ENCODE peak calls at places on chromosomes 7 and 10, in ten cellular contexts. F is left colon, R is epithelial cell of esophagus, M is NB4, U is heart right ventricle, E is occipital lobe, Z is GM13976, X is NCI-H2029 treated with DMSO at 0.1 percent for 48 hours, H is left lung, Q is pancreas. B is an unnamed sample.
A peak's percentile ranks its signal among the peaks of the same experiment; 100 is the strongest.

GRCh38 chr10:42998481-42999384 is 78.1 kb upstream of the RET start:
- DNase-seq in F (no peak), R (no peak), M (no peak), U (no peak), E (no peak), Z (peak; percentile 15), X (no peak), H (peak; percentile 48), Q (no peak), B (no peak)

GRCh38 chr7:94264756-94265155 is 129.9 kb upstream of the COL1A2 start:
- DNase-seq in F (no peak), R (no peak), M (no peak), U (no peak), E (no peak), Z (no peak), X (no peak), H (no peak), Q (no peak), B (no peak)

GRCh38 chr10:79425074-79425532 is 20.3 kb downstream of the ZCCHC24 start:
- DNase-seq in F (no peak), R (no peak), M (no peak), U (no peak), E (no peak), Z (no peak), X (no peak), H (peak; percentile 71), Q (no peak), B (no peak)

GRCh38 chr10:58464956-58465355 is 47.7 kb upstream of the BICC1 start:
- DNase-seq in F (no peak), R (no peak), M (no peak), U (no peak), E (no peak), Z (no peak), X (no peak), H (no peak), Q (no peak), B (no peak)

GRCh38 chr7:126790763-126791162 is 462.0 kb downstream of the GRM8 start:
- DNase-seq in F (no peak), R (no peak), M (no peak), U (no peak), E (no peak), Z (no peak), X (no peak), H (no peak), Q (no peak), B (no peak)

GRCh38 chr7:123154231-123154860 is 45.4 kb downstream of the SLC13A1 start:
- DNase-seq in F (peak; percentile 48), R (peak; percentile 92), M (peak; percentile 79), U (peak; percentile 72), E (peak; percentile 36), Z (peak; percentile 13), X (peak; percentile 83), H (no peak), Q (peak; percentile 67), B (peak; percentile 32)

GRCh38 chr7:105261689-105262088 is 127.0 kb downstream of the SRPK2 start:
- DNase-seq in F (no peak), R (peak; percentile 54), M (peak; percentile 36), U (no peak), E (no peak), Z (no peak), X (peak; percentile 41), H (no peak), Q (no peak), B (peak; percentile 12)

GRCh38 chr10:132368881-132369635 is 27.9 kb upstream of the PWWP2B start:
- DNase-seq in F (no peak), R (peak; percentile 9), M (peak; percentile 20), U (no peak), E (no peak), Z (no peak), X (no peak), H (peak; percentile 19), Q (no peak), B (no peak)

GRCh38 chr10:95864906-95865813 is 42.6 kb upstream of the CC2D2B start:
- DNase-seq in F (no peak), R (peak; percentile 67), M (peak; percentile 78), U (peak; percentile 36), E (peak; percentile 22), Z (peak; percentile 65), X (no peak), H (no peak), Q (no peak), B (peak; percentile 61)

GRCh38 chr7:3780525-3780924 is 479.5 kb downstream of the SDK1 start:
- DNase-seq in F (no peak), R (no peak), M (no peak), U (no peak), E (no peak), Z (no peak), X (no peak), H (no peak), Q (no peak), B (no peak)

GRCh38 chr10:126956712-126957108 is 51.5 kb downstream of the DOCK1 start:
- DNase-seq in F (no peak), R (no peak), M (no peak), U (no peak), E (no peak), Z (no peak), X (no peak), H (no peak), Q (no peak), B (no peak)

B was measured in GDM1.